ENCODE peak calls at places on chromosomes 3 and 15, in seven cellular contexts. Q is NCI-H345; B is activated CD8-positive, alpha-beta memory T cell treated with anti-CD3 and anti-CD28 coated beads, Interleukin-2, amount 10 ng/mL, durations not matched to agents 7 days and 5 days; M is left ventricle myocardium inferior; Y is posterior cingulate gyrus; T is AG09309; I is HS-27A. K is an unnamed sample.

GRCh38 chr3:186882881-186883685 is 40.6 kb downstream of the ADIPOQ start:
- DNase-seq in B (peak), M (no peak), T (peak), Y (no peak), Q (no peak), I (no peak), K (peak)

GRCh38 chr3:67876261-67876660 is 221.8 kb upstream of the SUCLG2 start:
- DNase-seq in B (no peak), I (no peak), T (no peak), Y (no peak), Q (no peak), M (no peak), K (no peak)

GRCh38 chr3:177760803-177761202 is 563.5 kb upstream of the TBL1XR1 start:
- DNase-seq in T (peak), B (no peak), Y (no peak), M (no peak), I (no peak), Q (no peak), K (no peak)

GRCh38 chr3:113166719-113167492 is 44.5 kb upstream of the BOC start:
- DNase-seq in Q (peak), B (no peak), T (peak), I (no peak), M (peak), Y (peak), K (no peak)

GRCh38 chr3:157522646-157523045 is 19.4 kb upstream of the VEPH1 start:
- DNase-seq in B (no peak), Q (no peak), M (no peak), I (no peak), T (no peak), Y (no peak), K (no peak)

GRCh38 chr15:28122038-28122949 is 23.2 kb upstream of the OCA2 start:
- DNase-seq in I (no peak), T (no peak), Q (no peak), M (no peak), B (no peak), Y (no peak), K (no peak)

GRCh38 chr3:195005759-195006555 is 265.0 kb downstream of the XXYLT1 start:
- DNase-seq in M (no peak), T (no peak), I (no peak), Y (no peak), B (no peak), Q (no peak), K (no peak)

GRCh38 chr3:125322166-125322565 is 53.0 kb downstream of the ZNF148 start:
- DNase-seq in I (no peak), Q (no peak), B (no peak), M (no peak), Y (no peak), T (no peak), K (no peak)

GRCh38 chr3:141659821-141660597 is 78.1 kb upstream of the RNF7 start:
- DNase-seq in M (peak), Q (peak), Y (peak), T (no peak), I (no peak), B (no peak), K (no peak)

GRCh38 chr15:75698399-75698747 is 14.3 kb downstream of the CSPG4 start:
- DNase-seq in Q (no peak), Y (no peak), M (no peak), B (no peak), I (no peak), T (no peak), K (no peak)

GRCh38 chr3:113275876-113276580 is 64.7 kb downstream of the BOC start:
- DNase-seq in B (no peak), Q (peak), T (peak), I (peak), Y (no peak), M (peak), K (peak)

GRCh38 chr15:56598991-56599390 is 134.1 kb upstream of the MNS1 start:
- DNase-seq in T (peak), M (no peak), B (no peak), I (peak), Y (no peak), Q (no peak), K (no peak)